ENCODE peak calls at places on chromosomes 16 and 17, in six cellular contexts. S is NCI-H187, T is uterus, G is occipital lobe, V is HTR-8/SVneo, F is heart right ventricle. R is an unnamed sample.

GRCh38 chr17:4625181-4625601 is 16.3 kb downstream of the ALOX15 start:
- DNase-seq in G (no peak), F (no peak), V (no peak), T (no peak), S (no peak), R (no peak)

GRCh38 chr16:28822520-28823290 is at the start of gene ATXN2L:
- DNase-seq in S (peak), F (peak), T (peak), V (peak), G (peak), R (peak)

GRCh38 chr17:6510321-6511023 is 45.9 kb downstream of the PITPNM3 start:
- DNase-seq in T (no peak), F (no peak), S (no peak), V (peak), G (no peak), R (no peak)

GRCh38 chr16:86928517-86929148 is 350.3 kb downstream of the FOXL1 start:
- DNase-seq in F (peak), V (no peak), S (no peak), T (no peak), G (no peak), R (no peak)

GRCh38 chr17:19378416-19379293 is at the start of gene MAPK7:
- DNase-seq in F (no peak), T (peak), G (no peak), V (no peak), S (no peak), R (no peak)

GRCh38 chr17:42405963-42406495 is 17.0 kb downstream of the CAVIN1 start:
- DNase-seq in G (peak), S (peak), T (peak), V (no peak), F (peak), R (peak)

GRCh38 chr17:11273596-11273995 is 32.6 kb downstream of the SHISA6 start:
- DNase-seq in S (no peak), V (no peak), T (no peak), F (no peak), G (no peak), R (no peak)

GRCh38 chr17:2776589-2777241 is 19.5 kb upstream of the RAP1GAP2 start:
- DNase-seq in F (no peak), S (no peak), G (no peak), T (no peak), V (no peak), R (no peak)

GRCh38 chr16:75139498-75139897 is 8.8 kb upstream of the ZFP1 start:
- DNase-seq in S (no peak), V (no peak), T (no peak), F (no peak), G (no peak), R (no peak)

GRCh38 chr16:726438-727290 is at the start of the genes CCDC78 and HAGHL:
- DNase-seq in V (no peak), S (no peak), G (peak), F (peak), T (no peak), R (peak)

GRCh38 chr17:55584055-55584685 is 72.9 kb upstream of the SMIM36 start:
- DNase-seq in G (no peak), F (no peak), S (no peak), T (no peak), V (no peak), R (no peak)

GRCh38 chr16:83967838-83968482 is at the start of gene NECAB2:
- DNase-seq in G (no peak), S (no peak), F (peak), T (no peak), V (peak), R (no peak)

GRCh38 chr16:84082110-84082509 is 34.6 kb downstream of the MBTPS1 start:
- DNase-seq in F (no peak), V (no peak), G (no peak), S (no peak), T (no peak), R (no peak)

GRCh38 chr17:40818343-40818732 is 4.1 kb downstream of the KRT10 start:
- DNase-seq in S (no peak), G (no peak), T (no peak), V (no peak), F (no peak), R (no peak)

GRCh38 chr17:80738020-80738380 is 193.4 kb downstream of the RPTOR start:
- DNase-seq in T (no peak), G (no peak), F (no peak), S (no peak), V (no peak), R (no peak)

GRCh38 chr16:85675528-85675927 is 13.2 kb downstream of the GINS2 start:
- DNase-seq in T (no peak), F (no peak), V (no peak), S (no peak), G (no peak), R (peak)

GRCh38 chr16:30120340-30121105 is 2.5 kb downstream of the MAPK3 start:
- DNase-seq in S (no peak), F (no peak), V (no peak), G (no peak), T (no peak), R (peak)